ENCODE peak calls at places on chromosomes 6 and 20, in seven cellular contexts. I is mesenteric fat pad; B is cardiac septum; M is esophagus squamous epithelium; V is CD8-positive, alpha-beta T cell; D is substantia nigra; O is germinal center. E is an unnamed sample.

GRCh38 chr6:3460253-3460652 is 3.4 kb upstream of the SLC22A23 start:
- DNase-seq in B (no peak), D (no peak), O (no peak), I (peak; percentile 8), V (no peak), M (no peak), E (no peak)

GRCh38 chr6:89597988-89598387 is 40.6 kb downstream of the LYRM2 start:
- DNase-seq in O (no peak), V (no peak), D (no peak), I (no peak), M (no peak), B (no peak), E (peak; percentile 52)

GRCh38 chr20:58072695-58073671 is 155.5 kb downstream of the ANKRD60 start:
- DNase-seq in V (no peak), B (no peak), I (no peak), M (no peak), D (no peak), O (no peak), E (no peak)

GRCh38 chr20:8667306-8667705 is 401.6 kb upstream of the PLCB4 start:
- DNase-seq in M (no peak), V (no peak), D (no peak), B (no peak), O (no peak), I (no peak), E (no peak)

GRCh38 chr6:32645047-32645703 is 8.0 kb downstream of the HLA-DQA1 start:
- DNase-seq in O (no peak), I (no peak), B (no peak), V (no peak), M (no peak), D (no peak), E (no peak)

GRCh38 chr20:32238483-32239425 is 31.1 kb downstream of the POFUT1 start:
- DNase-seq in M (no peak), I (no peak), B (no peak), D (no peak), O (no peak), V (no peak), E (no peak)

GRCh38 chr6:169723200-169723909 is 945 bp downstream of the PHF10 start:
- DNase-seq in I (peak; percentile 94), M (no peak), V (peak; percentile 65), B (peak; percentile 89), O (peak; percentile 77), D (peak; percentile 90), E (peak; percentile 63)

GRCh38 chr20:47481330-47482216 is 20.1 kb upstream of the NCOA3 start:
- DNase-seq in M (no peak), O (no peak), I (no peak), V (no peak), D (no peak), B (no peak), E (no peak)

GRCh38 chr20:56989516-56989915 is 276.9 kb downstream of the BMP7 start:
- DNase-seq in O (no peak), I (no peak), B (no peak), D (no peak), M (no peak), V (no peak), E (no peak)

GRCh38 chr20:63708301-63709148 is 686 bp downstream of the ZGPAT start:
- DNase-seq in V (no peak), I (no peak), B (peak; percentile 68), D (no peak), M (no peak), O (peak; percentile 11), E (no peak)

GRCh38 chr6:52420668-52421358 is 671 bp downstream of the EFHC1 start:
- DNase-seq in O (no peak), V (no peak), I (no peak), D (peak; percentile 33), B (no peak), M (no peak), E (peak; percentile 78)

GRCh38 chr6:25359191-25359861 is 80.2 kb downstream of the CARMIL1 start:
- DNase-seq in I (no peak), B (no peak), O (no peak), D (no peak), M (no peak), V (no peak), E (peak; percentile 18)

GRCh38 chr6:132132420-132132819 is 181.2 kb upstream of the CCN2 start:
- DNase-seq in V (no peak), I (no peak), D (no peak), M (no peak), O (no peak), B (no peak), E (no peak)

GRCh38 chr6:28104392-28105250 is 19.8 kb upstream of the ZSCAN16 start:
- DNase-seq in B (peak; percentile 94), V (peak; percentile 86), D (peak; percentile 83), M (peak; percentile 39), O (peak; percentile 91), I (peak; percentile 92), E (peak; percentile 85)

GRCh38 chr20:487655-488054 is 25.3 kb upstream of the TBC1D20 start:
- DNase-seq in I (no peak), B (no peak), V (no peak), D (no peak), M (no peak), O (no peak), E (no peak)

GRCh38 chr6:4607026-4607704 is 169.0 kb upstream of the CDYL start:
- DNase-seq in I (no peak), D (peak; percentile 93), O (no peak), B (no peak), V (no peak), M (no peak), E (peak; percentile 73)

GRCh38 chr20:38109025-38109541 is 56.0 kb downstream of the TGM2 start:
- DNase-seq in M (no peak), I (no peak), V (no peak), O (no peak), D (no peak), B (no peak), E (no peak)

GRCh38 chr6:39508513-39508912 is 186.0 kb upstream of the KCNK16 start:
- DNase-seq in I (no peak), B (no peak), O (no peak), D (no peak), M (no peak), V (no peak), E (peak; percentile 6)

GRCh38 chr6:134175532-134176282 is 123.3 kb upstream of the SLC2A12 start:
- DNase-seq in O (peak; percentile 59), D (peak; percentile 85), I (peak; percentile 93), M (peak; percentile 46), B (peak; percentile 90), V (peak; percentile 53), E (peak; percentile 69)

GRCh38 chr6:166266336-166266735 is 41.9 kb downstream of the PRR18 start:
- DNase-seq in B (no peak), M (no peak), I (no peak), D (no peak), V (no peak), O (no peak), E (no peak)

GRCh38 chr20:51930775-51931174 is 128.5 kb upstream of the SALL4 start:
- DNase-seq in D (no peak), I (no peak), O (no peak), M (no peak), V (no peak), B (no peak), E (no peak)

GRCh38 chr20:36340593-36340990 is 34.5 kb downstream of the DLGAP4 start:
- DNase-seq in I (no peak), M (no peak), B (no peak), V (no peak), O (no peak), D (no peak), E (no peak)

GRCh38 chr6:138847884-138848283 is 52.0 kb downstream of the ECT2L start:
- DNase-seq in V (no peak), I (no peak), B (no peak), M (no peak), D (no peak), O (no peak), E (no peak)

GRCh38 chr20:2521369-2522305 is 12.9 kb upstream of the ZNF343 start:
- DNase-seq in O (peak; percentile 61), V (peak; percentile 58), D (peak; percentile 21), I (no peak), B (no peak), M (no peak), E (peak; percentile 36)

GRCh38 chr6:26232950-26233607 is 131.9 kb upstream of the BTN3A2 start:
- DNase-seq in B (no peak), V (peak; percentile 31), M (no peak), I (no peak), D (no peak), O (peak; percentile 18), E (peak; percentile 42)

GRCh38 chr6:121222656-121223055 is 111.6 kb downstream of the TBC1D32 start:
- DNase-seq in O (no peak), M (no peak), I (no peak), V (no peak), B (no peak), D (no peak), E (peak; percentile 49)

GRCh38 chr6:47097092-47097945 is 55.2 kb upstream of the ADGRF1 start:
- DNase-seq in O (peak; percentile 21), V (peak; percentile 31), I (no peak), M (no peak), D (peak; percentile 58), B (no peak), E (peak; percentile 90)

GRCh38 chr6:166341915-166342292 is 441 bp downstream of the SFT2D1 start:
- DNase-seq in V (peak; percentile 19), O (no peak), I (no peak), B (no peak), D (peak; percentile 77), M (no peak), E (peak; percentile 19)

GRCh38 chr6:158492881-158493280 is 67.0 kb upstream of the TMEM181 start:
- DNase-seq in B (no peak), I (no peak), V (no peak), O (no peak), M (no peak), D (no peak), E (no peak)

E was measured in HT-29.